ENCODE peak calls at places on chromosomes 16 and 17, in ten cellular contexts. One of them, this sample, is unnamed.

GRCh38 chr17:76709077-76709950 is 1.5 kb downstream of the MXRA7 start:
- DNase-seq in hepatocyte: peak; percentile 84
- DNase-seq in endothelial cell of umbilical vein: no peak
- DNase-seq in Peyer's patch: peak; percentile 72
- DNase-seq in lower lobe of right lung: peak; percentile 68
- DNase-seq in sigmoid colon: peak; percentile 96
- DNase-seq in gastrocnemius medialis: peak; percentile 79
- DNase-seq in cardiac muscle cell: peak; percentile 82
- DNase-seq in heart right ventricle: peak; percentile 91
- DNase-seq in ovary: peak; percentile 82
- DNase-seq in this sample: no peak

GRCh38 chr16:81831722-81832126 is 52.6 kb downstream of the PLCG2 start:
- DNase-seq in ovary: peak; percentile 18
- DNase-seq in hepatocyte: no peak
- DNase-seq in gastrocnemius medialis: peak; percentile 38
- DNase-seq in Peyer's patch: peak; percentile 91
- DNase-seq in cardiac muscle cell: no peak
- DNase-seq in sigmoid colon: peak; percentile 68
- DNase-seq in heart right ventricle: peak; percentile 43
- DNase-seq in lower lobe of right lung: peak; percentile 89
- DNase-seq in endothelial cell of umbilical vein: no peak
- DNase-seq in this sample: peak; percentile 44

GRCh38 chr16:66152841-66153525 is 213.5 kb upstream of the CDH5 start:
- DNase-seq in lower lobe of right lung: no peak
- DNase-seq in ovary: no peak
- DNase-seq in heart right ventricle: no peak
- DNase-seq in endothelial cell of umbilical vein: no peak
- DNase-seq in hepatocyte: no peak
- DNase-seq in cardiac muscle cell: no peak
- DNase-seq in sigmoid colon: no peak
- DNase-seq in gastrocnemius medialis: no peak
- DNase-seq in Peyer's patch: no peak
- DNase-seq in this sample: no peak

GRCh38 chr17:46782250-46782953 is 36.1 kb downstream of the WNT3 start:
- DNase-seq in hepatocyte: peak; percentile 67
- DNase-seq in Peyer's patch: peak; percentile 77
- DNase-seq in cardiac muscle cell: peak; percentile 55
- DNase-seq in sigmoid colon: no peak
- DNase-seq in ovary: no peak
- DNase-seq in heart right ventricle: no peak
- DNase-seq in lower lobe of right lung: peak; percentile 70
- DNase-seq in endothelial cell of umbilical vein: peak; percentile 41
- DNase-seq in gastrocnemius medialis: no peak
- DNase-seq in this sample: no peak

GRCh38 chr17:20908373-20909273 is 134.2 kb downstream of the USP22 start:
- DNase-seq in gastrocnemius medialis: peak; percentile 90
- DNase-seq in heart right ventricle: peak; percentile 92
- DNase-seq in lower lobe of right lung: peak; percentile 92
- DNase-seq in hepatocyte: peak; percentile 94
- DNase-seq in endothelial cell of umbilical vein: peak; percentile 87
- DNase-seq in Peyer's patch: peak; percentile 92
- DNase-seq in sigmoid colon: peak; percentile 94
- DNase-seq in cardiac muscle cell: peak; percentile 92
- DNase-seq in ovary: peak; percentile 83
- DNase-seq in this sample: peak; percentile 71

GRCh38 chr16:17173134-17173729 is 297.5 kb downstream of the XYLT1 start:
- DNase-seq in gastrocnemius medialis: peak; percentile 52
- DNase-seq in hepatocyte: peak; percentile 60
- DNase-seq in lower lobe of right lung: peak; percentile 75
- DNase-seq in ovary: no peak
- DNase-seq in sigmoid colon: peak; percentile 74
- DNase-seq in endothelial cell of umbilical vein: no peak
- DNase-seq in heart right ventricle: peak; percentile 32
- DNase-seq in Peyer's patch: peak; percentile 72
- DNase-seq in cardiac muscle cell: no peak
- DNase-seq in this sample: no peak

GRCh38 chr17:38735161-38735997 is 5.2 kb downstream of the CISD3 start:
- DNase-seq in ovary: peak; percentile 76
- DNase-seq in hepatocyte: peak; percentile 75
- DNase-seq in Peyer's patch: peak; percentile 82
- DNase-seq in gastrocnemius medialis: no peak
- DNase-seq in heart right ventricle: peak; percentile 71
- DNase-seq in lower lobe of right lung: peak; percentile 74
- DNase-seq in endothelial cell of umbilical vein: no peak
- DNase-seq in sigmoid colon: no peak
- DNase-seq in cardiac muscle cell: peak; percentile 73
- DNase-seq in this sample: peak; percentile 57

GRCh38 chr16:56841233-56841632 is 23.8 kb upstream of the SLC12A3 start:
- DNase-seq in sigmoid colon: no peak
- DNase-seq in heart right ventricle: no peak
- DNase-seq in Peyer's patch: no peak
- DNase-seq in cardiac muscle cell: no peak
- DNase-seq in gastrocnemius medialis: no peak
- DNase-seq in lower lobe of right lung: no peak
- DNase-seq in ovary: no peak
- DNase-seq in endothelial cell of umbilical vein: no peak
- DNase-seq in hepatocyte: no peak
- DNase-seq in this sample: no peak

GRCh38 chr17:79082311-79083190 is 7.9 kb downstream of the ENGASE start:
- DNase-seq in sigmoid colon: no peak
- DNase-seq in hepatocyte: peak; percentile 73
- DNase-seq in ovary: no peak
- DNase-seq in gastrocnemius medialis: no peak
- DNase-seq in lower lobe of right lung: no peak
- DNase-seq in Peyer's patch: peak; percentile 60
- DNase-seq in cardiac muscle cell: peak; percentile 39
- DNase-seq in heart right ventricle: peak; percentile 46
- DNase-seq in endothelial cell of umbilical vein: peak; percentile 30
- DNase-seq in this sample: peak; percentile 24

GRCh38 chr16:75624921-75625334 is 1.8 kb upstream of the ADAT1 start:
- DNase-seq in gastrocnemius medialis: no peak
- DNase-seq in cardiac muscle cell: no peak
- DNase-seq in Peyer's patch: no peak
- DNase-seq in hepatocyte: peak; percentile 52
- DNase-seq in heart right ventricle: no peak
- DNase-seq in endothelial cell of umbilical vein: no peak
- DNase-seq in lower lobe of right lung: no peak
- DNase-seq in sigmoid colon: no peak
- DNase-seq in ovary: no peak
- DNase-seq in this sample: no peak

GRCh38 chr16:46765050-46765449 is 16.9 kb upstream of the MYLK3 start:
- DNase-seq in sigmoid colon: no peak
- DNase-seq in hepatocyte: no peak
- DNase-seq in gastrocnemius medialis: peak; percentile 2
- DNase-seq in lower lobe of right lung: no peak
- DNase-seq in heart right ventricle: no peak
- DNase-seq in Peyer's patch: no peak
- DNase-seq in cardiac muscle cell: no peak
- DNase-seq in endothelial cell of umbilical vein: no peak
- DNase-seq in ovary: no peak
- DNase-seq in this sample: no peak

GRCh38 chr17:14396542-14396941 is 95.7 kb downstream of the HS3ST3B1 start:
- DNase-seq in ovary: no peak
- DNase-seq in cardiac muscle cell: no peak
- DNase-seq in hepatocyte: peak; percentile 21
- DNase-seq in sigmoid colon: no peak
- DNase-seq in endothelial cell of umbilical vein: no peak
- DNase-seq in Peyer's patch: no peak
- DNase-seq in gastrocnemius medialis: no peak
- DNase-seq in lower lobe of right lung: no peak
- DNase-seq in heart right ventricle: no peak
- DNase-seq in this sample: no peak

GRCh38 chr16:81873843-81874752 is 95.0 kb downstream of the PLCG2 start:
- DNase-seq in Peyer's patch: peak; percentile 87
- DNase-seq in endothelial cell of umbilical vein: peak; percentile 63
- DNase-seq in ovary: peak; percentile 24
- DNase-seq in heart right ventricle: peak; percentile 65
- DNase-seq in gastrocnemius medialis: no peak
- DNase-seq in hepatocyte: peak; percentile 66
- DNase-seq in sigmoid colon: no peak
- DNase-seq in lower lobe of right lung: peak; percentile 69
- DNase-seq in cardiac muscle cell: peak; percentile 75
- DNase-seq in this sample: peak; percentile 14

GRCh38 chr17:36072431-36073121 is 8.5 kb downstream of the CCL18 start:
- DNase-seq in sigmoid colon: no peak
- DNase-seq in gastrocnemius medialis: no peak
- DNase-seq in Peyer's patch: peak; percentile 79
- DNase-seq in heart right ventricle: peak; percentile 59
- DNase-seq in lower lobe of right lung: peak; percentile 72
- DNase-seq in ovary: no peak
- DNase-seq in endothelial cell of umbilical vein: peak; percentile 58
- DNase-seq in hepatocyte: peak; percentile 80
- DNase-seq in cardiac muscle cell: peak; percentile 60
- DNase-seq in this sample: peak; percentile 9

GRCh38 chr17:57603541-57603940 is 141.6 kb downstream of the CCDC182 start:
- DNase-seq in gastrocnemius medialis: no peak
- DNase-seq in endothelial cell of umbilical vein: no peak
- DNase-seq in sigmoid colon: no peak
- DNase-seq in hepatocyte: no peak
- DNase-seq in Peyer's patch: no peak
- DNase-seq in heart right ventricle: no peak
- DNase-seq in ovary: no peak
- DNase-seq in lower lobe of right lung: no peak
- DNase-seq in cardiac muscle cell: no peak
- DNase-seq in this sample: no peak
- H3K4me3 ChIP-seq in gastrocnemius medialis: no peak overlapping the region
- H3K4me3 ChIP-seq in endothelial cell of umbilical vein: no peak overlapping the region
- H3K4me3 ChIP-seq in sigmoid colon: no peak overlapping the region
- H3K4me3 ChIP-seq in hepatocyte: no peak overlapping the region
- H3K4me3 ChIP-seq in Peyer's patch: no peak overlapping the region
- H3K4me3 ChIP-seq in heart right ventricle: no peak overlapping the region
- H3K4me3 ChIP-seq in ovary: no peak overlapping the region
- H3K4me3 ChIP-seq in lower lobe of right lung: no peak overlapping the region
- H3K4me3 ChIP-seq in cardiac muscle cell: no peak overlapping the region
- H3K4me3 ChIP-seq in this sample: no peak overlapping the region

DNA sequence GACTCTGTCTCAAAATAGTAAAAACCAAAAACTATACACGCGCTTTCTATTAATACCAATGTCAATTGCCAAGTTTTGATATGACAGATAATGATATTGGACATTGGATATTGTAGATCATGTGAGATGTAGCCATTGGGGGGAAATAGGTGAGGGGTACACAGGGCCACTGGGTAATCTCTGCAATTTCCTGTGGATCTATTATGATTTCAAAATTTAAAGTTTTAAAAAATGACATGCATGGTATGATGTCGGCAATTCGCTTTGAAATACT is 266.0 kb downstream of the PARN start:
- DNase-seq in Peyer's patch: no peak
- DNase-seq in sigmoid colon: no peak
- DNase-seq in heart right ventricle: no peak
- DNase-seq in gastrocnemius medialis: no peak
- DNase-seq in endothelial cell of umbilical vein: no peak
- DNase-seq in lower lobe of right lung: no peak
- DNase-seq in hepatocyte: no peak
- DNase-seq in cardiac muscle cell: no peak
- DNase-seq in ovary: no peak
- DNase-seq in this sample: no peak
- H3K27ac ChIP-seq in Peyer's patch: no peak overlapping the region
- H3K27ac ChIP-seq in sigmoid colon: peak overlapping the region; percentile 2
- H3K27ac ChIP-seq in heart right ventricle: no peak overlapping the region
- H3K27ac ChIP-seq in gastrocnemius medialis: peak overlapping the region; percentile 82
- H3K27ac ChIP-seq in endothelial cell of umbilical vein: no peak overlapping the region
- H3K27ac ChIP-seq in lower lobe of right lung: no peak overlapping the region
- H3K27ac ChIP-seq in hepatocyte: peak overlapping the region; percentile 35
- H3K27ac ChIP-seq in cardiac muscle cell: no peak overlapping the region
- H3K27ac ChIP-seq in ovary: no peak overlapping the region
- H3K27ac ChIP-seq in this sample: no peak overlapping the region

GRCh38 chr16:22065252-22065651 is 27.1 kb upstream of the VWA3A start:
- DNase-seq in Peyer's patch: no peak
- DNase-seq in gastrocnemius medialis: no peak
- DNase-seq in hepatocyte: no peak
- DNase-seq in endothelial cell of umbilical vein: no peak
- DNase-seq in ovary: no peak
- DNase-seq in heart right ventricle: no peak
- DNase-seq in lower lobe of right lung: no peak
- DNase-seq in sigmoid colon: no peak
- DNase-seq in cardiac muscle cell: no peak
- DNase-seq in this sample: no peak

DNA sequence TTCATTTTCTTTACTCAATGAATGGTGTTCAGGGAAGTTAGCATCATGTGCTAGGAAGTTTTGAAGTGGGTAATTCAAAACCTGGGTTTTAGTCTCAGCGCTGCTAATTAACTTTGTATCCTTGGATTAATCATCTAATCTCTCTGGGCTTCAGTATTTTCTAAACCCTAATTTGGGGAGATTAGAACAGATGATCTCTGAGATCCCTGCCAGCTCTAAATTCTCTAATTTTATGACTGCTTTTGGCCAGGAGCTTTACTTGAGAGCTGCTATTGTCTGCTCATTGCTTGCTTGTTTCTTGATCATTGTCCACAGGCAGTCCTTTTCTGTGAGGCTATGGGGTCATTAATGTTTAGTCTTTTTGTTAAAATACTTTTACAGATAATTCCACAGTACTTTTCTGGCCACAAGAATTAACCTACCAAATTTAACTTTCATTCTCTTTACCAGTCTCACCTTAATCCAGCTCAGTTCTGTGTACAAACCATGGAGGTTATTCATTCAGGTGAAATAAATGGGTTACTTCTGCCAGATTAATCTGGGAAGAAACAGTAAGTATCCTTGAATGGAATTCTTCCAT is 28.4 kb upstream of the VWA3A start:
- DNase-seq in cardiac muscle cell: no peak
- DNase-seq in heart right ventricle: no peak
- DNase-seq in ovary: no peak
- DNase-seq in hepatocyte: no peak
- DNase-seq in endothelial cell of umbilical vein: no peak
- DNase-seq in sigmoid colon: no peak
- DNase-seq in gastrocnemius medialis: no peak
- DNase-seq in Peyer's patch: no peak
- DNase-seq in lower lobe of right lung: no peak
- DNase-seq in this sample: no peak
- H3K4me3 ChIP-seq in cardiac muscle cell: no peak overlapping the region
- H3K4me3 ChIP-seq in heart right ventricle: no peak overlapping the region
- H3K4me3 ChIP-seq in ovary: no peak overlapping the region
- H3K4me3 ChIP-seq in hepatocyte: no peak overlapping the region
- H3K4me3 ChIP-seq in endothelial cell of umbilical vein: no peak overlapping the region
- H3K4me3 ChIP-seq in sigmoid colon: no peak overlapping the region
- H3K4me3 ChIP-seq in gastrocnemius medialis: no peak overlapping the region
- H3K4me3 ChIP-seq in Peyer's patch: no peak overlapping the region
- H3K4me3 ChIP-seq in lower lobe of right lung: no peak overlapping the region
- H3K4me3 ChIP-seq in this sample: no peak overlapping the region

GRCh38 chr16:72282338-72282737 is 110.4 kb upstream of the PMFBP1 start:
- DNase-seq in gastrocnemius medialis: no peak
- DNase-seq in hepatocyte: no peak
- DNase-seq in Peyer's patch: no peak
- DNase-seq in sigmoid colon: no peak
- DNase-seq in ovary: no peak
- DNase-seq in cardiac muscle cell: no peak
- DNase-seq in endothelial cell of umbilical vein: no peak
- DNase-seq in lower lobe of right lung: no peak
- DNase-seq in heart right ventricle: no peak
- DNase-seq in this sample: no peak

GRCh38 chr16:72271841-72272240 is 99.9 kb upstream of the PMFBP1 start:
- DNase-seq in lower lobe of right lung: no peak
- DNase-seq in heart right ventricle: no peak
- DNase-seq in ovary: no peak
- DNase-seq in gastrocnemius medialis: no peak
- DNase-seq in sigmoid colon: no peak
- DNase-seq in cardiac muscle cell: no peak
- DNase-seq in Peyer's patch: no peak
- DNase-seq in hepatocyte: no peak
- DNase-seq in endothelial cell of umbilical vein: no peak
- DNase-seq in this sample: no peak

GRCh38 chr16:72278301-72278700 is 106.3 kb upstream of the PMFBP1 start:
- DNase-seq in Peyer's patch: no peak
- DNase-seq in sigmoid colon: no peak
- DNase-seq in ovary: no peak
- DNase-seq in lower lobe of right lung: no peak
- DNase-seq in cardiac muscle cell: no peak
- DNase-seq in endothelial cell of umbilical vein: no peak
- DNase-seq in gastrocnemius medialis: no peak
- DNase-seq in hepatocyte: no peak
- DNase-seq in heart right ventricle: no peak
- DNase-seq in this sample: no peak

GRCh38 chr16:72277749-72278148 is 105.8 kb upstream of the PMFBP1 start:
- DNase-seq in cardiac muscle cell: no peak
- DNase-seq in lower lobe of right lung: no peak
- DNase-seq in heart right ventricle: no peak
- DNase-seq in sigmoid colon: no peak
- DNase-seq in Peyer's patch: no peak
- DNase-seq in ovary: no peak
- DNase-seq in hepatocyte: no peak
- DNase-seq in endothelial cell of umbilical vein: no peak
- DNase-seq in gastrocnemius medialis: no peak
- DNase-seq in this sample: no peak
- H3K27ac ChIP-seq in cardiac muscle cell: no peak overlapping the region
- H3K27ac ChIP-seq in lower lobe of right lung: no peak overlapping the region
- H3K27ac ChIP-seq in heart right ventricle: no peak overlapping the region
- H3K27ac ChIP-seq in sigmoid colon: no peak overlapping the region
- H3K27ac ChIP-seq in Peyer's patch: no peak overlapping the region
- H3K27ac ChIP-seq in ovary: no peak overlapping the region
- H3K27ac ChIP-seq in hepatocyte: no peak overlapping the region
- H3K27ac ChIP-seq in endothelial cell of umbilical vein: no peak overlapping the region
- H3K27ac ChIP-seq in gastrocnemius medialis: no peak overlapping the region
- H3K27ac ChIP-seq in this sample: no peak overlapping the region